ENCODE peak calls at places on chromosomes 13 and 19, in ten cellular contexts. F, Q, R, K, D, H, I, J, B and V are unnamed samples.

GRCh38 chr13:41655997-41656396 is 198.6 kb downstream of the RGCC start:
- DNase-seq in D (no peak), R (no peak), J (no peak), K (no peak), Q (no peak), H (no peak), F (no peak), B (no peak), I (no peak), V (no peak)

GRCh38 chr13:102367836-102368235 is 34.0 kb downstream of the FGF14 start:
- DNase-seq in B (no peak), F (no peak), R (no peak), K (no peak), D (no peak), Q (no peak), H (no peak), J (no peak), I (no peak), V (no peak)

GRCh38 chr19:5013761-5014160 is 44.8 kb downstream of the KDM4B start:
- DNase-seq in F (no peak), D (no peak), H (no peak), R (peak; percentile 51), I (no peak), J (no peak), K (no peak), B (no peak), Q (no peak), V (no peak)

GRCh38 chr13:48194392-48194754 is 38.6 kb upstream of the ITM2B start:
- DNase-seq in H (no peak), R (no peak), I (no peak), B (no peak), J (no peak), F (no peak), Q (peak; percentile 55), D (no peak), K (no peak), V (no peak)

GRCh38 chr13:28071424-28071823 is 29.0 kb downstream of the FLT3 start:
- DNase-seq in J (no peak), R (no peak), H (no peak), D (no peak), F (peak; percentile 32), I (no peak), B (no peak), K (no peak), Q (no peak), V (no peak)

GRCh38 chr13:56347014-56347413 is 793.7 kb upstream of the PRR20A start:
- DNase-seq in K (no peak), R (no peak), J (no peak), B (no peak), F (no peak), Q (no peak), I (no peak), D (no peak), H (no peak), V (no peak)

GRCh38 chr19:21848706-21849105 is 12.7 kb upstream of the ZNF43 start:
- DNase-seq in D (no peak), K (no peak), B (peak; percentile 33), I (no peak), R (no peak), J (no peak), F (no peak), H (no peak), Q (peak; percentile 19), V (no peak)

GRCh38 chr19:42440357-42441046 is 2.2 kb downstream of the CXCL17 start:
- DNase-seq in J (peak; percentile 31), K (peak; percentile 82), H (peak; percentile 44), D (peak; percentile 72), R (peak; percentile 92), I (peak; percentile 89), Q (peak; percentile 85), F (peak; percentile 94), B (peak; percentile 83), V (peak; percentile 47)

GRCh38 chr19:8575467-8575997 is 1.7 kb downstream of the MYO1F start:
- DNase-seq in R (no peak), K (no peak), J (peak; percentile 69), I (no peak), F (no peak), Q (peak; percentile 53), B (no peak), H (no peak), D (peak; percentile 54), V (no peak)

GRCh38 chr13:48334534-48335127 is 31.1 kb downstream of the RB1 start:
- DNase-seq in D (no peak), I (no peak), K (peak; percentile 39), F (peak; percentile 84), B (no peak), Q (peak; percentile 61), R (no peak), J (peak; percentile 3), H (no peak), V (no peak)

GRCh38 chr19:1668048-1668338 is 15.6 kb upstream of the TCF3 start:
- DNase-seq in D (no peak), H (no peak), I (no peak), F (no peak), B (no peak), K (no peak), Q (no peak), J (no peak), R (no peak), V (no peak)

GRCh38 chr19:1665565-1666047 is 13.2 kb upstream of the TCF3 start:
- DNase-seq in D (no peak), H (no peak), J (no peak), Q (no peak), R (no peak), I (peak; percentile 35), K (no peak), F (no peak), B (no peak), V (no peak)

GRCh38 chr19:1671716-1672037 is 19.3 kb upstream of the TCF3 start:
- DNase-seq in K (no peak), R (no peak), H (no peak), B (no peak), D (no peak), F (no peak), I (no peak), Q (no peak), J (no peak), V (no peak)

GRCh38 chr19:1672038-1672768 is 19.8 kb upstream of the TCF3 start:
- DNase-seq in F (peak; percentile 86), B (no peak), D (peak; percentile 52), Q (peak; percentile 59), H (no peak), R (peak; percentile 86), I (peak; percentile 78), K (peak; percentile 75), J (peak; percentile 15), V (peak; percentile 47)

GRCh38 chr19:1668339-1669123 is 16.1 kb upstream of the TCF3 start:
- DNase-seq in I (peak; percentile 60), K (peak; percentile 29), Q (peak; percentile 14), J (no peak), R (no peak), H (no peak), B (no peak), F (peak; percentile 68), D (no peak), V (no peak)
- H3K4me3 ChIP-seq in I (no peak overlapping the region), K (no peak overlapping the region), Q (no peak overlapping the region), J (no peak overlapping the region), R (no peak overlapping the region), H (no peak overlapping the region), B (no peak overlapping the region), F (peak overlapping the region; percentile 57), D (peak overlapping the region; percentile 34), V (no peak overlapping the region)

GRCh38 chr19:49637865-49638350 is 2.0 kb downstream of the RRAS start:
- DNase-seq in K (peak; percentile 71), B (peak; percentile 87), H (peak; percentile 85), R (peak; percentile 96), I (peak; percentile 97), D (no peak), Q (peak; percentile 91), F (no peak), J (peak; percentile 62), V (peak; percentile 83)
- H3K27ac ChIP-seq in K (peak overlapping the region; percentile 81), B (peak overlapping the region; percentile 83), H (peak overlapping the region; percentile 97), R (peak overlapping the region; percentile 59), I (peak overlapping the region; percentile 91), D (no peak overlapping the region), Q (no peak overlapping the region), F (no peak overlapping the region), J (peak overlapping the region; percentile 47), V (peak overlapping the region; percentile 42)

GRCh38 chr19:54257116-54257480 is at the start of gene LILRB5:
- DNase-seq in Q (no peak), I (no peak), R (no peak), F (no peak), D (no peak), H (no peak), J (no peak), K (no peak), B (no peak), V (no peak)
- H3K4me3 ChIP-seq in Q (no peak within 1 kb of the TSS), I (no peak within 1 kb of the TSS), R (no peak within 1 kb of the TSS), F (no peak within 1 kb of the TSS), D (no peak within 1 kb of the TSS), H (no peak within 1 kb of the TSS), J (no peak within 1 kb of the TSS), K (no peak within 1 kb of the TSS), B (no peak within 1 kb of the TSS), V (no peak within 1 kb of the TSS)

DNA sequence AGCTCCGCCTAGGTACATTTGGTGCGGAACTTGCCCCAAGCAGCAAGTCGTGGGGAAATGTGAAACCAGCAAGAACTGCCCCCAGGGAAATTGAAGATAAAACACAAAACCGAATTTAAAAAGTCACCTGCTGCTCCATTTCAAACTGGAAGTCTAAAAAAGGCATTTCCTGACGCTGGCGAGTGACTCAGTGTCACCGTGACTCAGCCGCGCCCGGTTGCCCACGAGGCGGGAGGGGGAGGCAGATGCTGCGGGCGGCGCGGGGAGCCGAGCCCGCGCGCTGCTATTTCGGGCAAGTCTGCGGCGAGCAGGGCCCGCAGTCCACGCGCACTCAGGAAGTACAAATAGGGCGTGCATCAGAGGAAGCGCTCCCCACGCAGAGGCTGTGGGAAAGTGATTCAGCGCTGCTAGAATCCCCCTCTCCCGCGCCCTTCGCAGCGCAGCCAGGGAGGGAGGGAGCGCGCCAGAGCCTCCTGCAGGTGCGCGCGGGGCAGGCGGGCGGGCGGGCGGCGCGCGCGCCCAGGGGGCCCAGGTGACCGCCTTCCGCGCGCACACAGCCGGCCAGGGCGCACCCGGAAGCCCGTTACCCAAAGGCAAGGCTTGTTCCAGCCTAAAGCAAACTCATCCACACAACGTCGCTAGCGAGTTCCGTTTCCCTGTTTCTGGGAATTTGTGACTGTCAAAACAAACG is 168.8 kb downstream of the COL4A1 start:
- DNase-seq in Q (peak; percentile 61), B (peak; percentile 73), K (peak; percentile 81), D (peak; percentile 30), I (peak; percentile 77), J (peak; percentile 85), R (peak; percentile 95), H (peak; percentile 59), F (peak; percentile 64), V (peak; percentile 59)
- H3K27ac ChIP-seq in Q (no peak overlapping the region), B (peak overlapping the region; percentile 43), K (peak overlapping the region; percentile 84), D (no peak overlapping the region), I (peak overlapping the region; percentile 68), J (peak overlapping the region; percentile 8), R (no peak overlapping the region), H (peak overlapping the region; percentile 26), F (no peak overlapping the region), V (no peak overlapping the region)

DNA sequence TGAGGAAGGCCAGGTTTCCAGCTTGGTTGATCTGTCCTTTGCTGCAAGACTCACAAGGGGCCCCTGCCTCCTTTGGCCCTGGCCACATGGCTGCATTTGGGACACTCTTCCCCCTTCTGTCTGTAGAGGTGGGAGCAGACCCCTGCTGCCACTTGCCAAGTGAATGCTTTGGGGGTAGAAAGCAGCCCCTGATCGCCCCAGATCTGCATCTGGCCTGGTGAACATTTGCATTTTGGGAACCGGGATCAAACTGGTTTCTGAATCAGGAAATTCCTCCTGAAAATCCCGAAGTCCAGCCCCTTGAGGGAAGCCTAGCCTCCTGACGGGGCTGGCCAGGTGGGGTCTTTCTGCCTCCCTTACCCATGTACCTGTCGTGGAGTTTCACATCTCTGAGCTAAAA is 14.9 kb downstream of the DPF1 start:
- DNase-seq in F (no peak), Q (no peak), D (no peak), K (no peak), R (no peak), J (no peak), B (no peak), I (no peak), H (no peak), V (no peak)
- H3K4me3 ChIP-seq in F (no peak overlapping the region), Q (no peak overlapping the region), D (no peak overlapping the region), K (no peak overlapping the region), R (no peak overlapping the region), J (no peak overlapping the region), B (no peak overlapping the region), I (no peak overlapping the region), H (no peak overlapping the region), V (no peak overlapping the region)